ENCODE peak calls at places on chromosomes 4 and X, in seven cellular contexts. H is breast epithelium, G is hepatocyte, M is cardiac muscle cell, N is right lobe of liver, U is stomach, Q is ovary. R is an unnamed sample.

GRCh38 chrX:623268-623598 is 7.4 kb upstream of the SHOX start:
- DNase-seq in Q (no peak), M (no peak), G (no peak), U (no peak), H (no peak), N (no peak), R (no peak)

GRCh38 chr4:138096384-138097062 is 145.6 kb downstream of the SLC7A11 start:
- DNase-seq in H (no peak), Q (no peak), U (no peak), M (no peak), G (no peak), N (no peak), R (no peak)

GRCh38 chr4:10226756-10227155 is 110.2 kb upstream of the WDR1 start:
- DNase-seq in N (no peak), M (peak), H (no peak), Q (no peak), U (no peak), G (no peak), R (no peak)

GRCh38 chr4:95833652-95834276 is 6.1 kb upstream of the PDHA2 start:
- DNase-seq in M (peak), G (no peak), H (no peak), Q (no peak), U (no peak), N (no peak), R (no peak)

GRCh38 chr4:187333151-187333550 is 609.5 kb upstream of the FAT1 start:
- DNase-seq in U (no peak), N (no peak), Q (no peak), H (no peak), G (no peak), M (no peak), R (no peak)

GRCh38 chr4:150012851-150013360 is 65.3 kb upstream of the DCLK2 start:
- DNase-seq in G (no peak), U (no peak), H (no peak), Q (no peak), N (no peak), M (no peak), R (no peak)

GRCh38 chrX:18368402-18368801 is 13.9 kb upstream of the SCML2 start:
- DNase-seq in N (no peak), H (no peak), Q (no peak), G (no peak), U (no peak), M (no peak), R (no peak)

GRCh38 chrX:30800901-30801300 is 88.2 kb downstream of the TAB3 start:
- DNase-seq in N (no peak), G (no peak), U (peak), H (no peak), M (no peak), Q (no peak), R (no peak)

GRCh38 chrX:119885554-119886428 is 9.9 kb upstream of the AKAP14 start:
- DNase-seq in N (no peak), H (no peak), M (peak), G (no peak), Q (no peak), U (no peak), R (no peak)

GRCh38 chr4:73668806-73669205 is 48.6 kb upstream of the RASSF6 start:
- DNase-seq in H (no peak), M (peak), Q (no peak), G (no peak), N (no peak), U (no peak), R (no peak)

GRCh38 chr4:7779194-7779768 is 160.4 kb downstream of the AFAP1 start:
- DNase-seq in Q (no peak), G (no peak), M (peak), H (peak), N (no peak), U (no peak), R (no peak)

GRCh38 chr4:3331511-3332394 is 38.9 kb downstream of the RGS12 start:
- DNase-seq in N (peak), Q (no peak), M (no peak), H (no peak), G (no peak), U (no peak), R (no peak)

GRCh38 chr4:48585401-48585800 is 95.3 kb downstream of the ZAR1 start:
- DNase-seq in N (no peak), U (no peak), G (no peak), Q (no peak), M (no peak), H (no peak), R (no peak)

GRCh38 chr4:54027311-54027710 is 37.1 kb downstream of the CHIC2 start:
- DNase-seq in Q (no peak), N (no peak), H (no peak), M (no peak), U (no peak), G (no peak), R (no peak)

GRCh38 chrX:106286053-106286650 is 118.0 kb downstream of the PWWP3B start:
- DNase-seq in U (no peak), N (no peak), H (no peak), G (peak), Q (no peak), M (peak), R (no peak)

GRCh38 chrX:153628665-153629064 is 18.3 kb upstream of the DUSP9 start:
- DNase-seq in H (no peak), M (no peak), G (no peak), Q (no peak), N (no peak), U (no peak), R (peak)

GRCh38 chr4:139603576-139604387 is 47.8 kb upstream of the SETD7 start:
- DNase-seq in U (no peak), H (no peak), Q (no peak), G (peak), N (peak), M (peak), R (no peak)

GRCh38 chr4:24262616-24263015 is 321.7 kb downstream of the DHX15 start:
- DNase-seq in G (no peak), N (no peak), M (peak), U (no peak), H (no peak), Q (no peak), R (no peak)

GRCh38 chr4:74317616-74318256 is 9.5 kb downstream of the EPGN start:
- DNase-seq in G (no peak), M (peak), N (no peak), U (no peak), Q (no peak), H (no peak), R (no peak)

GRCh38 chrX:103878466-103879151 is 46.6 kb upstream of the RAB9B start:
- DNase-seq in Q (no peak), M (peak), N (no peak), G (peak), U (no peak), H (no peak), R (no peak)

GRCh38 chr4:85102606-85103005 is 136.1 kb upstream of the WDFY3 start:
- DNase-seq in Q (no peak), H (no peak), U (no peak), M (no peak), N (no peak), G (no peak), R (no peak)

GRCh38 chr4:22794731-22795130 is 102.0 kb downstream of the GBA3 start:
- DNase-seq in U (no peak), G (no peak), H (no peak), N (no peak), M (no peak), Q (no peak), R (no peak)

GRCh38 chr4:81807927-81808672 is 336.4 kb upstream of the RASGEF1B start:
- DNase-seq in U (peak), Q (no peak), G (no peak), H (no peak), M (peak), N (no peak), R (no peak)

GRCh38 chr4:172018358-172018757 is 205.2 kb downstream of the GALNTL6 start:
- DNase-seq in N (no peak), G (no peak), H (no peak), Q (no peak), U (no peak), M (no peak), R (no peak)

GRCh38 chrX:22300130-22300529 is 27.4 kb downstream of the CBLL2 start:
- DNase-seq in N (no peak), U (no peak), M (peak), G (peak), H (no peak), Q (no peak), R (no peak)

GRCh38 chr4:88143504-88143903 is 14.9 kb downstream of the ABCG2 start:
- DNase-seq in G (peak), U (no peak), N (no peak), Q (no peak), M (peak), H (no peak), R (no peak)

GRCh38 chrX:141642979-141643378 is 53.5 kb downstream of the SPANXA2 start:
- DNase-seq in Q (no peak), H (no peak), U (no peak), N (no peak), G (no peak), M (peak), R (no peak)

GRCh38 chr4:27819261-27819660 is 958.6 kb downstream of the STIM2 start:
- DNase-seq in H (no peak), M (no peak), Q (no peak), N (no peak), U (no peak), G (no peak), R (no peak)

GRCh38 chrX:40734956-40735317 is 405 bp downstream of the MED14 start:
- DNase-seq in N (peak), M (no peak), H (no peak), G (peak), Q (no peak), U (no peak), R (no peak)

GRCh38 chr4:121139533-121140222 is 24.4 kb downstream of the TNIP3 start:
- DNase-seq in N (no peak), U (no peak), M (peak), H (no peak), G (peak), Q (no peak), R (no peak)

GRCh38 chr4:165927366-165927765 is 54.3 kb downstream of the TLL1 start:
- DNase-seq in G (no peak), M (no peak), N (no peak), Q (no peak), U (no peak), H (no peak), R (no peak)
- H3K4me3 ChIP-seq in G (no peak), M (no peak), N (no peak), Q (no peak), U (no peak), H (no peak), R (no peak)

GRCh38 chr4:94765174-94765573 is 7.4 kb downstream of the BMPR1B start:
- DNase-seq in H (no peak), G (no peak), Q (no peak), U (no peak), M (no peak), N (no peak), R (no peak)
- H3K27ac ChIP-seq in H (no peak), G (no peak), Q (no peak), U (no peak), M (no peak), N (no peak), R (no peak)

GRCh38 chr4:135244605-135245146 is 1043.1 kb upstream of the PABPC4L start:
- DNase-seq in M (no peak), N (no peak), H (no peak), U (no peak), G (no peak), Q (no peak), R (no peak)
- H3K4me3 ChIP-seq in M (no peak), N (no peak), H (no peak), U (no peak), G (no peak), Q (no peak), R (no peak)

GRCh38 chrX:136176399-136176825 is 29.1 kb downstream of the FHL1 start:
- DNase-seq in H (no peak), Q (peak), U (no peak), G (peak), N (no peak), M (peak), R (no peak)
- H3K27ac ChIP-seq in H (peak), Q (peak), U (peak), G (peak), N (no peak), M (no peak), R (peak)

GRCh38 chrX:13080128-13080795 is 35.8 kb upstream of the FAM9C start:
- DNase-seq in U (no peak), N (no peak), M (no peak), G (no peak), H (no peak), Q (no peak), R (no peak)

GRCh38 chrX:13076176-13076956 is 31.9 kb upstream of the FAM9C start:
- DNase-seq in Q (no peak), U (no peak), H (no peak), N (no peak), M (no peak), G (no peak), R (no peak)

GRCh38 chrX:13077168-13077567 is 32.7 kb upstream of the FAM9C start:
- DNase-seq in Q (no peak), N (no peak), H (no peak), U (no peak), M (no peak), G (no peak), R (no peak)

GRCh38 chrX:13081385-13082285 is 37.2 kb upstream of the FAM9C start:
- DNase-seq in M (peak), U (no peak), H (no peak), Q (no peak), N (no peak), G (no peak), R (no peak)

DNA sequence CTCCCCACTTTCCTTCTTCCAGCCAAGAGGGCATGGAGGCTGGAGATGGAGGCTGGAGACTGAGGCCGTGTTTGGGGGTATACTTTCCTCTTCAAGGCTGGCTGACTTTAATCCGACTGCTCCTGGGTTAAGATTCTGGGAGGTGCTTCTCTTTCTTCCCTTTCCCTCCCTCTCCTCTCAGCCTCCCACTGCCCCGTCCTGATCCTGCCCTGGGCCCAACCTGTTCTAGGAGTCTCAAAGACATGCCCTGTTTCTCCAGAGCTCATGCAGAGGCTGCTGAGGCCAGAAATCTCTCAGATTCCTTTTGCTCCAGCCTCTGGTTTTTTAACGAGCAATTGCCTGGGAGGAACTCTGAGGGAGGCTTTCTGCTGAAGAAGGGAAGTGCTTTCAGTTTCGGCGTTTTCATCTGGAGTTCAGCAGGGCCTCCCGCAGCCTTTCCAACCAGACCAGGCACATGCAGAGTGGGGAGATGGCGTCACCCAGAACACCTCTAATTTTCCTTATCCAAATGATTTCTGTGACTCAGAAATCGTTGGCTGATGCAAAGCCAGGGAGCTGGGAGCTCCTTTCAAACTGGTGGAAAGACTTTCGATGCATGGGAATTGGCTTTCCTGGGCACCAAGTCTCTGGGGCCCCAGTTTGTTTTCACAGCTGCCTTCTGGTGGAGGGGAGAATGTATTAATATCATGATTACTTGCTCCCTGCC is 34.5 kb upstream of the FAM9C start:
- DNase-seq in N (no peak), G (peak), H (no peak), Q (peak), U (peak), M (peak), R (no peak)
- H3K4me3 ChIP-seq in N (no peak), G (no peak), H (no peak), Q (peak), U (peak), M (no peak), R (peak)

GRCh38 chrX:48697182-48697727 is 721 bp downstream of the SUV39H1 start:
- DNase-seq in M (no peak), Q (no peak), G (no peak), U (no peak), H (no peak), N (no peak), R (no peak)
- H3K27ac ChIP-seq in M (peak), Q (peak), G (no peak), U (peak), H (peak), N (peak), R (peak)

GRCh38 chrX:2870650-2871049 is 41.9 kb downstream of the GYG2 start:
- DNase-seq in H (no peak), G (no peak), N (no peak), U (no peak), M (no peak), Q (no peak), R (no peak)
- H3K4me3 ChIP-seq in H (no peak), G (no peak), N (no peak), U (no peak), M (no peak), Q (no peak), R (no peak)

DNA sequence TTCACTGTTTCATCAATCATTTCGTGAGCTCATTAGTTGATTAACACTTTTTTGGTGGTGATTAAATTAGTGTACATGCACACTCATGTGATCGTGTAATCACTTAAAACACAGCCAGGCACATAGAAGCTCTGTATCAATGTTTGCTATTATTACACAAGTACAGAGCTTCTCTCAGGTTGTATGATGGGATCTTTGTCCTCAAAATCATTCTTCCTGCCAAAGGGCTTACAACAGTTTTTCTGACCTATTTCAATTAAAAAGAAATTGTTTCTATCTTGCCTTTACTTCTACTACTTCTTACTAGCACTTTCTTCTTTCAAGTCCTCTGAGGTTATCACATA is 145.1 kb downstream of the AMELX start:
- DNase-seq in Q (no peak), G (no peak), U (no peak), M (no peak), N (no peak), H (no peak), R (no peak)
- H3K27ac ChIP-seq in Q (peak), G (peak), U (peak), M (no peak), N (peak), H (no peak), R (peak)

GRCh38 chrX:136712631-136713030 is 64.7 kb downstream of the CD40LG start:
- DNase-seq in G (no peak), H (no peak), Q (no peak), M (no peak), N (no peak), U (no peak), R (no peak)

GRCh38 chrX:136710324-136710951 is 62.5 kb downstream of the CD40LG start:
- DNase-seq in N (no peak), M (no peak), Q (no peak), H (no peak), U (no peak), G (no peak), R (no peak)

GRCh38 chrX:136718091-136718490 is 62.6 kb downstream of the ARHGEF6 start:
- DNase-seq in Q (no peak), M (no peak), N (no peak), G (no peak), U (no peak), H (no peak), R (no peak)

GRCh38 chrX:136711147-136711546 is 63.2 kb downstream of the CD40LG start:
- DNase-seq in M (peak), N (peak), G (peak), Q (peak), H (no peak), U (peak), R (no peak)

GRCh38 chrX:136714626-136715599 is 65.8 kb downstream of the ARHGEF6 start:
- DNase-seq in G (no peak), M (no peak), Q (no peak), U (no peak), H (no peak), N (no peak), R (no peak)
- H3K4me3 ChIP-seq in G (no peak), M (no peak), Q (no peak), U (no peak), H (no peak), N (no peak), R (no peak)

GRCh38 chr4:1329408-1330371 is 17.3 kb upstream of the UVSSA start:
- DNase-seq in Q (no peak), N (no peak), M (no peak), H (no peak), G (no peak), U (no peak), R (no peak)
- H3K27ac ChIP-seq in Q (no peak), N (no peak), M (no peak), H (peak), G (no peak), U (peak), R (no peak)

R was measured in suprapubic skin.